ENCODE peak calls at places on chromosome 1, in seven cellular contexts. N is CD8-positive, alpha-beta T cell; B is esophagus squamous epithelium; R is mucosa of descending colon; A is GM23338; E is NB4; D is IMR-90. W is an unnamed sample.
A peak's percentile ranks its signal among the peaks of the same experiment; 100 is the strongest.

GRCh38 chr1:111227434-111227833 is at the start of gene CHI3L2:
- DNase-seq in N (no peak), B (no peak), R (no peak), A (no peak), E (no peak), D (peak; percentile 41), W (no peak)

GRCh38 chr1:50783286-50783685 is 176.8 kb downstream of the FAF1 start:
- DNase-seq in N (no peak), B (no peak), R (no peak), A (no peak), E (no peak), D (no peak), W (no peak)

GRCh38 chr1:24693827-24694379 is 50.8 kb downstream of the SRRM1 start:
- DNase-seq in N (no peak), B (no peak), R (no peak), A (no peak), E (no peak), D (no peak), W (no peak)

GRCh38 chr1:17470021-17470799 is 30.7 kb upstream of the RCC2 start:
- DNase-seq in N (no peak), B (no peak), R (no peak), A (peak; percentile 97), E (no peak), D (no peak), W (no peak)

GRCh38 chr1:160001440-160001839 is 30.4 kb downstream of the PIGM start:
- DNase-seq in N (no peak), B (no peak), R (no peak), A (no peak), E (no peak), D (no peak), W (no peak)

GRCh38 chr1:88800382-88801051 is 90.8 kb downstream of the GTF2B start:
- DNase-seq in N (no peak), B (no peak), R (no peak), A (peak; percentile 60), E (peak; percentile 41), D (peak; percentile 13), W (no peak)

GRCh38 chr1:13935336-13935735 is 235.3 kb downstream of the PRDM2 start:
- DNase-seq in N (no peak), B (no peak), R (no peak), A (no peak), E (no peak), D (no peak), W (no peak)

GRCh38 chr1:174519845-174520244 is 72.1 kb downstream of the GPR52 start:
- DNase-seq in N (no peak), B (no peak), R (no peak), A (no peak), E (no peak), D (no peak), W (no peak)

GRCh38 chr1:180211860-180212229 is 18.2 kb upstream of the LHX4 start:
- DNase-seq in N (no peak), B (no peak), R (no peak), A (no peak), E (peak; percentile 45), D (no peak), W (no peak)

GRCh38 chr1:180217021-180217420 is 13.0 kb upstream of the LHX4 start:
- DNase-seq in N (no peak), B (no peak), R (no peak), A (no peak), E (no peak), D (no peak), W (no peak)

GRCh38 chr1:180215856-180216625 is 14.0 kb upstream of the LHX4 start:
- DNase-seq in N (no peak), B (no peak), R (no peak), A (no peak), E (no peak), D (no peak), W (no peak)

GRCh38 chr1:180211156-180211859 is 18.8 kb upstream of the LHX4 start:
- DNase-seq in N (no peak), B (no peak), R (no peak), A (no peak), E (no peak), D (no peak), W (no peak)

DNA sequence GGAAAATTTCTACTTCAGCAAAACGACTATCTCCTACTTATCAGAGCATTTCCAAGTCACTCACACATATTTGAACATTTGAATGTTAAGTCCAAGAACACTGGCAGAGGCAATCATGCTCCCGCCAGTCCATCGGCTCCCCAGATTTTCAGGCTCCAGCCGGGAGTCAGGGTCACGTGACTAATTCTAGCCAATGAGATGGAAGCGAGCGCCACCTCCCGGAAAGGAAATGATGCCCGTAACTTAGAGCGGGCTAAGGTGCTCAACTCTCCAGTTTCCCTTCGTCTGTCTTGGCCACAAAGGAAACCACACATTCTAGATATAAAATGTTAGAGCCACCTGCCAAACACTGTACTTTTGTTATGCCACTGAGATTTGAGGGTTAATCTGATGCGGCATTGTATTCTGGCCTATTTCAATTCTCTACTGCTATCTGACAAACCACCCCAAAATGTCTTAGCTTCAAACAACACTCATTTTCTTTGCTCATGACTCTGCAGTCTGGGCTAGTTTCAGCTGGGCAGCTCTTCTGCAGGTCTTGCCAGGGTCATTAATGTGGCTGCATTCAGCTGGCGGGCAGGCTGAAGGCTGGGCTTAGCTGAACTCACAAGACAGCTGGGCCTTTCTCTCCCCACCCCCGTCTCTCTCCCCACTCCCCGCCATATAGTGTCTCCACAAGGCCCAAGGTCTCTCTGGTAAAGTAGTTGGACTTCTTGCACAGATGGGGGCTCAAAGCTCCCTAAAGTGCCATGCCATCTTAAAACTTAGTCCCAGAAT is 16.5 kb upstream of the LHX4 start:
- DNase-seq in N (peak; percentile 40), B (no peak), R (no peak), A (peak; percentile 73), E (no peak), D (no peak), W (peak; percentile 72)
- TF ChIP-seq CTCF in N (no peak), B (no peak), R (no peak), A (peak; percentile 15), E (no peak), D (no peak), W (no peak)

DNA sequence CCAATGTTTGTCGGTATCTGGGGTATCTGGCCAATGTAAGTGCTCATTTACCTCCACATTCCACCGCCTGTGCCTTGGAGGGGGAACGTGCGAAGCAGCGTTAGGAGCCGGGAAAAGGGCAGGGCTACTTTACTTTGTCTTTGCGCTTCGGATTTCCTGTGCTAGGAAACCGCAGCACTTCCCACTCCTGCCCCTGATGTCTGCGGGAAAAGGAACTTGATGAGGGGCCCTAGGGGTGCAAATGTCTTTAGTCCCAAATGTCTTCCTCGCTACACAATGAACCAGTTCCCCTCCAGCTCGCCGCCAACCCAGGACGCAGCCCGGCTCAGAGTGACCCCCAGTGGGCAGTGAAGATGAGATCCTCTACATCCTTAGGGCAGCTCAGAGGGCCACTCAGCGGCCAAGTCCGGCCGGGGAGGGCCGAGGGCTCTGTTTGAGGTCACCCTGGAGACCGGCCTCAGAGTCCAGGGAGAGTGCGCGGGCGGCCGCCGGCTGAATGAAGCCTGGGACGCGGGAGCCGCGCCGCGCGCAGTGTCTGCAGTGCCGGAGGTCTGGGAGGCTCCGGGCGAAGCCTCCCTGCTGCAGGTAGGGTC is at the start of gene DYNLT5:
- DNase-seq in N (no peak), B (no peak), R (peak; percentile 67), A (peak; percentile 80), E (peak; percentile 12), D (peak; percentile 43), W (peak; percentile 21)
- TF ChIP-seq CTCF in N (no peak), B (no peak), R (no peak), A (peak; percentile 35), E (no peak), D (peak; percentile 31), W (peak; percentile 10)

GRCh38 chr1:55310517-55310927 is 95.4 kb upstream of the USP24 start:
- DNase-seq in N (no peak), B (no peak), R (no peak), A (no peak), E (peak; percentile 45), D (peak; percentile 100), W (no peak)
- TF ChIP-seq CTCF in N (no peak), B (no peak), R (no peak), A (no peak), E (no peak), D (no peak), W (no peak)

DNA sequence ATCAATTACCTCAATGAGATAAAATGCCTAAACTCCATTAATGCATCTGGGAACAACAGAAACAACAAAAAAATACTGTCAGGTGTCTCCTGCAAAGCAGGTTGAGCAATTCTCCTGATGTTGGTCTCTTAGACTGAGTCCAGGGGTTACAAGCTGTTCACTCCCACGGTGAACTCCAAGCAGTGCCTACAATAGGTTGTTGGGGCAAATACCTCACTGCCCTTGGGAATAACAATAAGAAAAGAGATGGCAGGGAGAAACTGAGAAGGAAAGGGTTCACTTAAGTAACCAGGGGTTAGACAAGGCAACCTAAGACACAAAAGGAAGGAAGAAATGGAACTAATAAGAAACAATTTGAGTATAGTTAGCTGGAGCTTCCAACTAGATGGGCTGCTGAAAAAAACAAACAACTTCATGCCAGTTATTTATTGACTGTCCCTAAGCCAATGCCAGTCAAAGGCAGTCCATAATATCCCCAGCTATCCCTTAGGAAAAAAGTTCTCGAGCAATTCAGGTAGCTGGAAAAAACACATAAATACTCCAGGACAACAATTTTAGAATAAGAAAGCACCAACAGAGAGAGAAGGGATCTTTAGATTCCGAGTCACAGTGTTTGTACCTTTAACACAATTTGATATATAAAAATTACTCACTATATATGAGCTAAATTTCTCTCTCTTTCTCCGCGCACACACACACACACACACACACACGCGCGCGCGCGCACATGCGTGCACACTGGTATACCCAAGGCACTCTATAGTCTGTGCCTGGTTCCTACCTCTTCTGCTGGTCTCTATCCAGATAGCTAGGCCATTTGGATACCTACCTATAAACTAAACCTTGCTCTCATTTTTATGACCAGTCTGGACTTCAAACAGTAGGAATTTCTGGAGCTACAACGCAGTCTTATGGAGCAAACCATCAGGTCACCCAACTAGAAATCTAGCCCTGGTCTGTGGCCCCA is 97.4 kb upstream of the MAGI3 start:
- DNase-seq in N (no peak), B (no peak), R (no peak), A (no peak), E (no peak), D (no peak), W (no peak)
- TF ChIP-seq CTCF in N (no peak), B (no peak), R (no peak), A (no peak), E (no peak), D (no peak), W (no peak)

W was measured in GM13977.